ENCODE peak calls at places on chromosomes 4 and X, in ten cellular contexts. One of them, this sample, is unnamed.

GRCh38 chr4:153725811-153726154 is 34.0 kb downstream of the RNF175 start:
- DNase-seq in sigmoid colon: no peak
- DNase-seq in prostate gland: no peak
- DNase-seq in GM12892: no peak
- DNase-seq in breast epithelium: no peak
- DNase-seq in stomach: no peak
- DNase-seq in HCT116: no peak
- DNase-seq in H1: no peak
- DNase-seq in transverse colon: no peak
- DNase-seq in endothelial cell of umbilical vein: no peak
- DNase-seq in this sample: no peak

GRCh38 chr4:30950737-30951136 is 230.6 kb downstream of the PCDH7 start:
- DNase-seq in transverse colon: no peak
- DNase-seq in H1: no peak
- DNase-seq in stomach: no peak
- DNase-seq in prostate gland: peak
- DNase-seq in endothelial cell of umbilical vein: no peak
- DNase-seq in sigmoid colon: no peak
- DNase-seq in GM12892: no peak
- DNase-seq in HCT116: peak
- DNase-seq in breast epithelium: no peak
- DNase-seq in this sample: no peak

GRCh38 chr4:78131403-78131802 is 74.3 kb downstream of the FRAS1 start:
- DNase-seq in GM12892: no peak
- DNase-seq in transverse colon: no peak
- DNase-seq in H1: no peak
- DNase-seq in sigmoid colon: no peak
- DNase-seq in HCT116: no peak
- DNase-seq in stomach: no peak
- DNase-seq in breast epithelium: no peak
- DNase-seq in endothelial cell of umbilical vein: no peak
- DNase-seq in prostate gland: peak
- DNase-seq in this sample: no peak

GRCh38 chr4:100590308-100590707 is 72.5 kb upstream of the EMCN start:
- DNase-seq in sigmoid colon: no peak
- DNase-seq in GM12892: no peak
- DNase-seq in transverse colon: no peak
- DNase-seq in H1: no peak
- DNase-seq in stomach: no peak
- DNase-seq in breast epithelium: no peak
- DNase-seq in HCT116: no peak
- DNase-seq in prostate gland: no peak
- DNase-seq in endothelial cell of umbilical vein: no peak
- DNase-seq in this sample: no peak

GRCh38 chr4:140567722-140568121 is 1.0 kb downstream of the UCP1 start:
- DNase-seq in breast epithelium: no peak
- DNase-seq in HCT116: no peak
- DNase-seq in prostate gland: no peak
- DNase-seq in endothelial cell of umbilical vein: peak
- DNase-seq in sigmoid colon: no peak
- DNase-seq in transverse colon: no peak
- DNase-seq in stomach: no peak
- DNase-seq in GM12892: no peak
- DNase-seq in H1: no peak
- DNase-seq in this sample: no peak

GRCh38 chr4:165379662-165380061 is 854 bp downstream of the CPE start:
- DNase-seq in prostate gland: peak
- DNase-seq in sigmoid colon: no peak
- DNase-seq in breast epithelium: no peak
- DNase-seq in HCT116: no peak
- DNase-seq in H1: no peak
- DNase-seq in transverse colon: no peak
- DNase-seq in GM12892: no peak
- DNase-seq in endothelial cell of umbilical vein: no peak
- DNase-seq in stomach: no peak
- DNase-seq in this sample: no peak

GRCh38 chr4:2830632-2831610 is 12.7 kb upstream of the ADD1 start:
- DNase-seq in sigmoid colon: peak
- DNase-seq in HCT116: no peak
- DNase-seq in transverse colon: peak
- DNase-seq in H1: no peak
- DNase-seq in endothelial cell of umbilical vein: no peak
- DNase-seq in GM12892: peak
- DNase-seq in stomach: peak
- DNase-seq in breast epithelium: no peak
- DNase-seq in prostate gland: no peak
- DNase-seq in this sample: peak

GRCh38 chr4:20615492-20616136 is 84.6 kb upstream of the PACRGL start:
- DNase-seq in transverse colon: no peak
- DNase-seq in HCT116: peak
- DNase-seq in H1: no peak
- DNase-seq in endothelial cell of umbilical vein: peak
- DNase-seq in prostate gland: no peak
- DNase-seq in sigmoid colon: no peak
- DNase-seq in breast epithelium: no peak
- DNase-seq in GM12892: no peak
- DNase-seq in stomach: no peak
- DNase-seq in this sample: no peak

GRCh38 chrX:87517571-87518141 is at the start of gene KLHL4:
- DNase-seq in H1: peak
- DNase-seq in endothelial cell of umbilical vein: peak
- DNase-seq in sigmoid colon: no peak
- DNase-seq in breast epithelium: no peak
- DNase-seq in stomach: no peak
- DNase-seq in transverse colon: no peak
- DNase-seq in GM12892: no peak
- DNase-seq in prostate gland: no peak
- DNase-seq in HCT116: no peak
- DNase-seq in this sample: no peak

GRCh38 chrX:43592597-43592996 is 63.5 kb upstream of the MAOA start:
- DNase-seq in transverse colon: no peak
- DNase-seq in breast epithelium: peak
- DNase-seq in endothelial cell of umbilical vein: no peak
- DNase-seq in GM12892: no peak
- DNase-seq in stomach: no peak
- DNase-seq in HCT116: no peak
- DNase-seq in prostate gland: peak
- DNase-seq in H1: no peak
- DNase-seq in sigmoid colon: no peak
- DNase-seq in this sample: no peak

GRCh38 chr4:88738714-88739366 is 41.2 kb upstream of the NAP1L5 start:
- DNase-seq in breast epithelium: no peak
- DNase-seq in stomach: no peak
- DNase-seq in prostate gland: no peak
- DNase-seq in GM12892: no peak
- DNase-seq in H1: peak
- DNase-seq in sigmoid colon: no peak
- DNase-seq in HCT116: no peak
- DNase-seq in transverse colon: no peak
- DNase-seq in endothelial cell of umbilical vein: no peak
- DNase-seq in this sample: no peak

GRCh38 chrX:42803320-42803719 is 25.4 kb upstream of the PPP1R2C start:
- DNase-seq in transverse colon: no peak
- DNase-seq in sigmoid colon: no peak
- DNase-seq in GM12892: no peak
- DNase-seq in prostate gland: no peak
- DNase-seq in breast epithelium: no peak
- DNase-seq in HCT116: no peak
- DNase-seq in H1: no peak
- DNase-seq in stomach: no peak
- DNase-seq in endothelial cell of umbilical vein: no peak
- DNase-seq in this sample: no peak

GRCh38 chr4:182917182-182918043 is at the start of gene DCTD:
- DNase-seq in sigmoid colon: peak
- DNase-seq in GM12892: peak
- DNase-seq in H1: no peak
- DNase-seq in prostate gland: peak
- DNase-seq in endothelial cell of umbilical vein: peak
- DNase-seq in stomach: peak
- DNase-seq in HCT116: no peak
- DNase-seq in transverse colon: peak
- DNase-seq in breast epithelium: peak
- DNase-seq in this sample: peak
- TF ChIP-seq POLR2A in sigmoid colon: peak
- TF ChIP-seq POLR2A in GM12892: peak
- TF ChIP-seq POLR2A in H1: no peak
- TF ChIP-seq POLR2A in prostate gland: no peak
- TF ChIP-seq POLR2A in endothelial cell of umbilical vein: peak
- TF ChIP-seq POLR2A in stomach: peak
- TF ChIP-seq POLR2A in HCT116: peak
- TF ChIP-seq POLR2A in transverse colon: peak
- TF ChIP-seq POLR2A in breast epithelium: no peak
- TF ChIP-seq POLR2A in this sample: peak

DNA sequence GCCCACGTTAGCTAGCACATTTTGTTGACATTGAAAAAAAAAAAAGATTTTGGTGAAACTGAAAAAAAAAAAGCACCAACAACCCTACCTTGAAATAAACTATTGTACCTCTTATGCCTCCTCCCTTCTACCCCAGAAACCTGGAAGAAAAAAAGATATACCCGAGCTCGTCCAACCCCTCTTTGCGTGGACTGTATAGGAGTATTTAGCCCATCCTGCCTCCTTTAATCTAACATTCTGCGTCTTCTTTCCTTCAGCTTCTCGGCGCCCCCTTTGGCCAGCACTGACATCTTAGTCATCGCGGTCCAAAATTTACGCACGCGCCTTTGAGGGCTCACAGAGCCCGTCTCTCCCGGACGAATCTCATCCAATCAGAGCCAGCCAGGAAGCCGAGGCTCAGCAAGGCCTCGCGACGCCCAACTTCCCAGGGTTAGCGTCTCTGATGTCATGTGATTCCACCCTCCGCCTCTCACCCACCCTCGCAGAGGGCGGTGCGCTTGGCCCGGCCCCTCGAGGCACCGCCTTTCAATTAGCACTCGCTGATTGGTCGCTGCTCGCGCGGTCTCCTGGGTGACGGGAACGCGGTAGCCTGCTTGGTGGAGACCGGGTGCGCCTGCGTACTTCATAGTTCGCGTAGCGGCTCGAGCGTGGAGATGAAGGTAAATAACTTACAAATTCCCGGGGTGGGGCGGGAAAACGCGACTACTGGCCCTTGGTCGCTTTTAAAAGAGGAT is at the start of gene WDR19:
- DNase-seq in GM12892: peak
- DNase-seq in HCT116: peak
- DNase-seq in sigmoid colon: peak
- DNase-seq in breast epithelium: peak
- DNase-seq in prostate gland: peak
- DNase-seq in stomach: peak
- DNase-seq in transverse colon: peak
- DNase-seq in H1: peak
- DNase-seq in endothelial cell of umbilical vein: peak
- DNase-seq in this sample: peak
- TF ChIP-seq POLR2AphosphoS5 in GM12892: no peak
- TF ChIP-seq POLR2AphosphoS5 in HCT116: peak
- TF ChIP-seq POLR2AphosphoS5 in sigmoid colon: peak
- TF ChIP-seq POLR2AphosphoS5 in breast epithelium: peak
- TF ChIP-seq POLR2AphosphoS5 in prostate gland: peak
- TF ChIP-seq POLR2AphosphoS5 in stomach: peak
- TF ChIP-seq POLR2AphosphoS5 in transverse colon: peak
- TF ChIP-seq POLR2AphosphoS5 in H1: no peak
- TF ChIP-seq POLR2AphosphoS5 in endothelial cell of umbilical vein: no peak
- TF ChIP-seq POLR2AphosphoS5 in this sample: peak

GRCh38 chr4:81814909-81815539 is 343.3 kb upstream of the RASGEF1B start:
- DNase-seq in stomach: no peak
- DNase-seq in GM12892: no peak
- DNase-seq in breast epithelium: no peak
- DNase-seq in H1: no peak
- DNase-seq in HCT116: no peak
- DNase-seq in transverse colon: no peak
- DNase-seq in sigmoid colon: no peak
- DNase-seq in prostate gland: no peak
- DNase-seq in endothelial cell of umbilical vein: no peak
- DNase-seq in this sample: no peak
- TF ChIP-seq POLR2A in stomach: no peak
- TF ChIP-seq POLR2A in GM12892: no peak
- TF ChIP-seq POLR2A in breast epithelium: no peak
- TF ChIP-seq POLR2A in H1: no peak
- TF ChIP-seq POLR2A in HCT116: no peak
- TF ChIP-seq POLR2A in transverse colon: no peak
- TF ChIP-seq POLR2A in sigmoid colon: no peak
- TF ChIP-seq POLR2A in prostate gland: no peak
- TF ChIP-seq POLR2A in endothelial cell of umbilical vein: no peak
- TF ChIP-seq POLR2A in this sample: no peak

DNA sequence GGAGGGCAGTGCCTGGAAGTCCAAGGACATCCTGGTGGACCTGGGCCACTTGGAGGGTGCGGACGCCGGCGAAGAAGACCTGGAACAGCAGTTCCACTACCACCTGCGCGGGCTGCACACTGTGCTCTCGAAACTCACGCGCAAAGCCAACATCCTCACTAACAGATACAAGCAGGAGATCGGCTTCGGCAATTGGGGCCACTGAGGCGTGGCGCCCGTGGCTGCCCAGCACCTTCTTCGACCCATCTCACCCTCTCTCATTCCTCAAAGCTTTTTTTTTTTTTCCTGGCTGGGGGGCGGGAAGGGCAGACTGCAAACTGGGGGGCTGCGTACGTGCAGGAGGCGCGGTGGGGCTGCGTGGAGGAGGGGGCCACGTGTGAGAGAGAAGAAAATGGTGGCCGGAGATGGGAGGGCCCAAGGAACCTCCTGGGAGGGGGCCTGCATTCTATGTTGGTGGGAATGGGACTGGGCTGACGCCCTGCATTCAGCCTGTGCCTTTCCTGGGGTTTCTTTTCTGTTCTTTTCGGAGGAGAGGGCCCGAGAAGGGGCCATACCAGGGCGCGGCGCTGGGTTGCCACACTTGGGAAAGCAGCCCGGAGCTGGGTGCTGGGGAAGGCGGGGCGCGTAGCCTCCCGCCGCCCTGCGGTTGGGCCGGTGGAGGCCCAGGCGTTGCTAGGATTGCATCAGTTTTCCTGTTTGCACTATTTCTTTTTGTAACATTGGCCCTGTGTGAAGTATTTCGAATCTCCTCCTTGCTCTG is 4.2 kb downstream of the MID1IP1 start:
- DNase-seq in HCT116: no peak
- DNase-seq in sigmoid colon: peak
- DNase-seq in GM12892: peak
- DNase-seq in prostate gland: peak
- DNase-seq in stomach: peak
- DNase-seq in breast epithelium: peak
- DNase-seq in H1: no peak
- DNase-seq in transverse colon: peak
- DNase-seq in endothelial cell of umbilical vein: peak
- DNase-seq in this sample: no peak
- TF ChIP-seq POLR2AphosphoS5 in HCT116: peak
- TF ChIP-seq POLR2AphosphoS5 in sigmoid colon: peak
- TF ChIP-seq POLR2AphosphoS5 in GM12892: no peak
- TF ChIP-seq POLR2AphosphoS5 in prostate gland: peak
- TF ChIP-seq POLR2AphosphoS5 in stomach: peak
- TF ChIP-seq POLR2AphosphoS5 in breast epithelium: peak
- TF ChIP-seq POLR2AphosphoS5 in H1: no peak
- TF ChIP-seq POLR2AphosphoS5 in transverse colon: no peak
- TF ChIP-seq POLR2AphosphoS5 in endothelial cell of umbilical vein: no peak
- TF ChIP-seq POLR2AphosphoS5 in this sample: no peak

This sample was measured in GM12891.